ENCODE peak calls at places on chromosomes 7 and 10, in ten cellular contexts. Q, Z, D, R, J, S, K, T, I and H are unnamed samples. For H3K4me1, the result is how much of the 10 kb centered on the place peaks cover.

GRCh38 chr10:60877777-60878120 is 66.2 kb downstream of the RHOBTB1 start:
- DNase-seq in Q (no peak), Z (no peak), D (no peak), R (no peak), J (no peak), S (no peak), K (no peak), T (no peak), I (no peak), H (no peak)

GRCh38 chr10:26455567-26456315 is 17.6 kb downstream of the APBB1IP start:
- DNase-seq in Q (no peak), Z (no peak), D (no peak), R (no peak), J (no peak), S (peak), K (no peak), T (no peak), I (no peak), H (no peak)

GRCh38 chr7:140542226-140542625 is 62.9 kb upstream of the MKRN1 start:
- DNase-seq in Q (peak), Z (no peak), D (no peak), R (no peak), J (peak), S (peak), K (peak), T (peak), I (peak), H (peak)

GRCh38 chr10:126650164-126650563 is 20.3 kb downstream of the C10orf90 start:
- DNase-seq in Q (no peak), Z (no peak), D (no peak), R (no peak), J (no peak), S (peak), K (no peak), T (no peak), I (no peak), H (no peak)

GRCh38 chr7:2761801-2762497 is 73.9 kb downstream of the AMZ1 start:
- DNase-seq in Q (no peak), Z (no peak), D (no peak), R (no peak), J (no peak), S (no peak), K (no peak), T (no peak), I (no peak), H (no peak)

GRCh38 chr10:89392974-89393373 is 551 bp downstream of the IFIT1 start:
- DNase-seq in Q (no peak), Z (peak), D (no peak), R (no peak), J (no peak), S (peak), K (no peak), T (no peak), I (peak), H (no peak)

GRCh38 chr10:33803248-33803647 is 468.8 kb upstream of the NRP1 start:
- DNase-seq in Q (no peak), Z (no peak), D (no peak), R (no peak), J (no peak), S (peak), K (no peak), T (no peak), I (no peak), H (no peak)

GRCh38 chr7:33487998-33488682 is 358.8 kb downstream of the BBS9 start:
- DNase-seq in Q (no peak), Z (no peak), D (no peak), R (no peak), J (no peak), S (no peak), K (no peak), T (no peak), I (no peak), H (no peak)

GRCh38 chr10:36677170-36677768 is 448.1 kb upstream of the ANKRD30A start:
- DNase-seq in Q (no peak), Z (no peak), D (no peak), R (no peak), J (no peak), S (no peak), K (no peak), T (no peak), I (no peak), H (no peak)

DNA sequence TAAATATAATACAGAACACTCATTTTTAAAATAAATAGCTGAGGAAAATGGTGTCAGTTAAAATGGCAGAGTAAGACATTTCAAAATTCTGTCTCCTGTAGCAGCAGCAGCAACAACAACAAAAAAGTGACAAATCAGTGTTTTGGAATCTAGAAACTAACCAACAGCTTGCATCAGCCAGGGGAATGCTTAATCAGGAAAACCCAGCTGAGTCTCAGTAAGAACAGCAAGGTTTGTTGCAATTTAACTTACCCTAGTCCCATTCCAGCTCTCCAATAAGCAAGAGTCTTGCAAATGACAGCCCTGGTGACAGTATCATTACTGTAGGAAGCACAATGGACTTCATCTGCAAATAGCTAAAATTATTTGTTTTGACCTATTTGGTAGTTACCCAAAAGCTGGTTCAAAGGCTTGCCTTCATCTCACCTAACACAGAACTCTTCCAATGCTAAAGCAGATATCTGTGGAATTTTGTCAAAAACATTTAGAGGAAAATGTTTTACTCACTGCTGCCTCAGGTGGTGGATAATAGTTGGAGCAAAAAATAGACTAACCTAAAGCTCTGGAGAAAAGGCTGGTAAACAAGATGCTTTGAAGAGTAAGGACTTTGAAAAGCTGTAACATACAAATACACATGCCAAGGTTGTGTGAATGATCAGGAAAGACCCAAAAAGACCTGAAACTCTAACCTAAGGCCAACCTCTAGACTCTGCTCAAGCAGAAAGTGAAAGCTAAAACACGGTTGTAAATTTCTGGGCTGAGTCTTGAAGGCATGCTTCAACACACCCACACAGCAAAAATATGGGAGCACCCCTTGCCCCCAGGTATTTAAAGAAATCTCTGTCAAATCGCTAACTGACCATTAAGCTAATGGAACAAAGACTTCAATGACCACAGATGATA is 9.9 kb upstream of the ARHGAP22 start:
- DNase-seq in Q (no peak), Z (no peak), D (no peak), R (no peak), J (no peak), S (peak), K (no peak), T (no peak), I (no peak), H (no peak)
- H3K4me1 ChIP-seq in Q (under half), Z (under half), D (under half), R (under half), J (under half), S (under half), K (under half), T (under half), I (under half), H (under half)

GRCh38 chr7:100102950-100103840 is 1.8 kb downstream of the AP4M1 start:
- DNase-seq in Q (no peak), Z (peak), D (no peak), R (no peak), J (no peak), S (peak), K (no peak), T (no peak), I (no peak), H (no peak)
- H3K4me3 ChIP-seq in Q (no peak), Z (no peak), D (no peak), R (no peak), J (no peak), S (peak), K (no peak), T (no peak), I (no peak), H (no peak)

GRCh38 chr7:102988088-102988487 is 75.3 kb downstream of the LRRC17 start:
- DNase-seq in Q (no peak), Z (no peak), D (no peak), R (no peak), J (no peak), S (no peak), K (no peak), T (no peak), I (no peak), H (no peak)
- H3K27ac ChIP-seq in Q (no peak), Z (no peak), D (no peak), R (no peak), J (no peak), S (no peak), K (no peak), T (no peak), I (peak), H (no peak)

GRCh38 chr10:123398180-123398591 is 244.0 kb downstream of the BUB3 start:
- DNase-seq in Q (no peak), Z (no peak), D (no peak), R (no peak), J (no peak), S (no peak), K (no peak), T (no peak), I (no peak), H (no peak)
- H3K4me1 ChIP-seq in Q (under half), Z (under half), D (under half), R (under half), J (under half), S (under half), K (under half), T (under half), I (under half), H (under half)

DNA sequence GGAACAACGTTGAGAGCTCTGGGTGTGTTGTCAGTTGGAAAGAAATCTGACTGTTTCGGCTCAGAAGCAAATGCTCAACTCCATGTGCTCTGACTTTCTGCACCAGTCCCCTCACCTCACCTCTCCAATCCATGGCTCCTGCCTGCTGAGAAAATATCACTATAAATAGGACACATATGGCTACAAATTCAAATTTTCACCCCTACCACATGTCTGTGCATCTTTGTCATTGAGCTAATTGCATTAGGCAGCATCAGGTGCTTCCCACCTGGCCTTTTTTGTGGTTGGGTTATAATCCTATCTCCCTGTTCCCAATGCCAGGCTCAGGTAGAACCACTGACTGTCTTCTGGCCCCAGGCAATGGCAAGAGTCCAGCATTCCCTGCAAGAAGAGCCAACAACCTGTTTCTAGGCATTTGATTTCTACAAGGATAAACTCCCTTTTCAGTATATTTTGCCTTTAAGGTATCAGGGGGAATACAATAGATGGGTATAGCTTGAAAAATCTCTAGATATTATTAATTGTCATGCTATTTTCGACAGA is 142.6 kb upstream of the LSM8 start:
- DNase-seq in Q (no peak), Z (no peak), D (no peak), R (no peak), J (no peak), S (no peak), K (no peak), T (no peak), I (no peak), H (no peak)
- H3K4me3 ChIP-seq in Q (no peak), Z (no peak), D (no peak), R (no peak), J (no peak), S (no peak), K (no peak), T (no peak), I (no peak), H (no peak)

DNA sequence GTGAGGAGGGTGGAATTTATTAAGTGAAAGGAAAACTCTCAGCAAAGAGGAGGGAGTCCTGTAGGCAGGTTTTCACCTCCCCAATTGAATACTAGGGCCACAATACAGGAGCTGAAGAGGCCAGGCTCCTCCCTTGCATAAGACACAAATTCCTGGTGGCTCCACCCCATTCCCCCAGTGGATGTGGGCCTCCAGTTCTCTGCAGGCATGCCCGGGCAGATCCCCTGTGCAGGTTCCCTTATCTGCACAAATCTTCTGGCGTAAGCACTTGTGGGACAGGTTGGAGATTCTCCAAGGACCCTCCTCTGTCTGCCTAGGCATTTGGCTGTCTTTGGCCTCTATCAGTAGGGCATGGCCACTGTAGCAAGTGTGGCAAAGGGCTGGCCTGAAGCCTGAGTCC is 847.1 kb upstream of the MBL2 start:
- DNase-seq in Q (no peak), Z (no peak), D (no peak), R (no peak), J (no peak), S (peak), K (no peak), T (no peak), I (no peak), H (no peak)
- H3K27ac ChIP-seq in Q (no peak), Z (no peak), D (no peak), R (no peak), J (no peak), S (no peak), K (no peak), T (no peak), I (no peak), H (no peak)

DNA sequence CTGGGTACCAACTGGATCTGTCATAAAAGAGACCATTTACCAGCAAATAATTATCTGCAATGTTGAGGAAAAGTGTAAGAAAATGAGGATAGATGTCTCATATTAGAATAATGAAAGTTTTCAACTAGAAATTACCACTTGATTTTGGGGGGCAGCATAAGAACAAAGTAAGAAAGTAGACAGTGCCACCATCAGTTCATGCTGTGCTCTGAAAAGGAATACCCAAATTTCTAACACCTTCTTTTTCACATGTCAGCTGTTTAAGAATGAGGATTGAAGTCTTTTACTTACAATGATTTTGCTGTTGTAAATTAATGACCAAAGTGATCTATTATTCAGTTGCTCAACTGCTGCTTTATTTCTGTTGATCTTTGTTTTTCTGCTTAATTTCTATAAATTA is 578.3 kb downstream of the ETV1 start:
- DNase-seq in Q (no peak), Z (no peak), D (no peak), R (no peak), J (no peak), S (no peak), K (no peak), T (no peak), I (no peak), H (no peak)
- H3K4me1 ChIP-seq in Q (under half), Z (under half), D (under half), R (under half), J (under half), S (under half), K (under half), T (under half), I (under half), H (under half)

GRCh38 chr7:145989469-145989868 is 127.1 kb upstream of the CNTNAP2 start:
- DNase-seq in Q (no peak), Z (no peak), D (no peak), R (no peak), J (no peak), S (no peak), K (no peak), T (no peak), I (no peak), H (no peak)

DNA sequence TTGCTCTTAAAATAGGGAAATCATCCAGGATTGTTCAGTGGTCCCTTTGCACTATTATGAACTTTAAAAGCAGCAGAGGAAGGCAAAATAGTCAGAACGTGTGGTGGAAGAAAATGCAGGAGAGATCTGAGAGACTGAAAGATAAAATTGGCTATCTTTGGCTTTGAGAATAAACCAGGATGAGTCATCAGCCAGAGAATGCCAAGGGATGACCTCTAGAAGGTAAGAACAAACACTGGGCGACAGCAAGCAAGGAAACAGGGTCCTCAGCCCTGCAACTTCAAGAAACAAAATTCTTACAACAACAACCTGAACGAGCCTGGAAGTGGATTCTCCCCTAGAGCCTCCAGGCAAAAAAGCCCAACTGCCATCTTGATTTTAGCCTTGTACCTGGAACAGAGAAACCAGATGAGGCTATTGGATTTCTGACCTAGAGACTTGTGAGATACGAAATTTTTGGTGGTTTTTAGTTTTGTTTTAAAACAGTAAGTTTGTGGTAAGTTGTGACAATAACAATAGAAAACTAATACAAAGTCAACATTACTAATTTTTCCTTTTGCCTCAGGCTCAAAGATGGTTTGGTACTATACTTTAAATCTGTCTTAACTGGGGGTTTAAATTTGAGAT is 130.2 kb upstream of the CNTNAP2 start:
- DNase-seq in Q (no peak), Z (no peak), D (no peak), R (no peak), J (no peak), S (no peak), K (no peak), T (no peak), I (no peak), H (no peak)
- H3K4me3 ChIP-seq in Q (no peak), Z (no peak), D (no peak), R (no peak), J (no peak), S (no peak), K (no peak), T (no peak), I (no peak), H (no peak)

GRCh38 chr7:144022169-144022568 is 22.0 kb downstream of the OR6B1 start:
- DNase-seq in Q (no peak), Z (no peak), D (no peak), R (no peak), J (no peak), S (no peak), K (no peak), T (no peak), I (no peak), H (no peak)

GRCh38 chr7:144026203-144026883 is 22.4 kb upstream of the OR2A5 start:
- DNase-seq in Q (no peak), Z (no peak), D (no peak), R (no peak), J (no peak), S (no peak), K (no peak), T (no peak), I (no peak), H (no peak)

GRCh38 chr7:144027070-144027469 is 21.7 kb upstream of the OR2A5 start:
- DNase-seq in Q (no peak), Z (peak), D (no peak), R (no peak), J (no peak), S (no peak), K (no peak), T (no peak), I (no peak), H (no peak)

GRCh38 chr7:144023171-144023827 is 23.2 kb downstream of the OR6B1 start:
- DNase-seq in Q (no peak), Z (no peak), D (no peak), R (no peak), J (no peak), S (no peak), K (no peak), T (no peak), I (no peak), H (no peak)

DNA sequence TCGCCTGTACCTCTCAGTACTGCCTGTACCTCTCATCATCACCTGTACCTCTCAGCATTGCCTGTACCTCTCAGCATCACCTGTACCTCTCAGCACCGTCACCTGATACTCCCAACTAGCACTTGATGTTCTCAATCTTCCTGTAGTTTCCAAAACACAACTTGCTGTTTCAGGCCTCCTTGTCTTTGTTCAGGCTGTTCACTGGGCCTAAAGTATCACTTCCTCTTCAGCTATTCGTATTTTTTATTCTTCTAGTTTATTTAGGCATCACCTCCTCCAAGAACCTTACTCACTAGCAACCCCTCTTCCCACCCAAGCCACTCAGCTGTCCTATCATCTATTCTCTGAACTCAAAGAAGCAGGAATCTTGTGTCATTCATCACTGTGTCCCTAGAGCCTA is 24.1 kb downstream of the OR6B1 start:
- DNase-seq in Q (no peak), Z (no peak), D (no peak), R (no peak), J (no peak), S (no peak), K (no peak), T (no peak), I (no peak), H (no peak)
- H3K27ac ChIP-seq in Q (no peak), Z (no peak), D (no peak), R (no peak), J (no peak), S (no peak), K (no peak), T (no peak), I (no peak), H (no peak)